ENCODE peak calls at places on chromosome 19, in seven cellular contexts. Z is tibial nerve; E is iris pigment epithelial cell; L is nephron progenitor cell; T is RPMI8226; Q is stimulated activated CD8-positive, alpha-beta memory T cell treated with anti-CD3 and anti-CD28 coated beads, Interleukin-7, amount 100 ng/mL, for 1 hour; C is MM.1S. W is an unnamed sample.

GRCh38 chr19:11203194-11204075 is 6.1 kb upstream of the KANK2 start:
- DNase-seq in Z (peak; percentile 76), E (peak; percentile 54), L (peak; percentile 79), T (peak; percentile 34), Q (peak; percentile 16), C (peak; percentile 21), W (no peak)

GRCh38 chr19:16769385-16769784 is 49.7 kb downstream of the NWD1 start:
- DNase-seq in Z (no peak), E (no peak), L (no peak), T (no peak), Q (no peak), C (no peak), W (no peak)

GRCh38 chr19:45866400-45867176 is 2.5 kb downstream of the FOXA3 start:
- DNase-seq in Z (no peak), E (no peak), L (no peak), T (no peak), Q (no peak), C (no peak), W (no peak)

GRCh38 chr19:3879656-3880055 is 829 bp upstream of the ATCAY start:
- DNase-seq in Z (no peak), E (no peak), L (no peak), T (no peak), Q (no peak), C (no peak), W (no peak)

GRCh38 chr19:49492573-49493411 is 3.4 kb upstream of the RPS11 start:
- DNase-seq in Z (no peak), E (no peak), L (no peak), T (no peak), Q (no peak), C (peak; percentile 26), W (no peak)

GRCh38 chr19:43582495-43582894 is 6.9 kb downstream of the PINLYP start:
- DNase-seq in Z (no peak), E (no peak), L (no peak), T (no peak), Q (no peak), C (no peak), W (no peak)

GRCh38 chr19:13079542-13079986 is 23.1 kb downstream of the LYL1 start:
- DNase-seq in Z (no peak), E (peak; percentile 54), L (no peak), T (peak; percentile 69), Q (no peak), C (no peak), W (peak; percentile 65)

GRCh38 chr19:52689804-52690394 is 44.9 kb downstream of the ZNF611 start:
- DNase-seq in Z (peak; percentile 29), E (peak; percentile 9), L (peak; percentile 58), T (peak; percentile 35), Q (no peak), C (no peak), W (peak; percentile 5)

GRCh38 chr19:19642506-19643157 is 825 bp downstream of the GMIP start:
- DNase-seq in Z (no peak), E (no peak), L (no peak), T (no peak), Q (no peak), C (no peak), W (no peak)

GRCh38 chr19:15452111-15453047 is 2.6 kb upstream of the WIZ start:
- DNase-seq in Z (peak; percentile 90), E (peak; percentile 92), L (peak; percentile 88), T (no peak), Q (no peak), C (no peak), W (peak; percentile 96)

GRCh38 chr19:48152552-48152951 is 17.6 kb downstream of the LIG1 start:
- DNase-seq in Z (peak; percentile 74), E (peak; percentile 93), L (peak; percentile 73), T (peak; percentile 44), Q (peak; percentile 66), C (peak; percentile 64), W (peak; percentile 42)

GRCh38 chr19:1811472-1811894 is 593 bp downstream of the ATP8B3 start:
- DNase-seq in Z (peak; percentile 25), E (peak; percentile 28), L (no peak), T (peak; percentile 57), Q (peak; percentile 14), C (no peak), W (peak; percentile 19)

GRCh38 chr19:52398091-52398461 is 427 bp downstream of the ZNF528 start:
- DNase-seq in Z (no peak), E (peak; percentile 14), L (no peak), T (peak; percentile 34), Q (no peak), C (no peak), W (no peak)

GRCh38 chr19:55257461-55258411 is 1.1 kb downstream of the PPP6R1 start:
- DNase-seq in Z (no peak), E (peak; percentile 30), L (peak; percentile 40), T (peak; percentile 38), Q (no peak), C (peak; percentile 27), W (no peak)

GRCh38 chr19:40718774-40719391 is 2.0 kb downstream of the ITPKC start:
- DNase-seq in Z (peak; percentile 54), E (peak; percentile 60), L (peak; percentile 57), T (peak; percentile 52), Q (no peak), C (no peak), W (peak; percentile 91)

GRCh38 chr19:13881692-13882418 is 4.9 kb downstream of the NANOS3 start:
- DNase-seq in Z (no peak), E (no peak), L (no peak), T (no peak), Q (no peak), C (no peak), W (no peak)

GRCh38 chr19:53818756-53819155 is 5.4 kb downstream of the NLRP12 start:
- DNase-seq in Z (no peak), E (no peak), L (no peak), T (no peak), Q (no peak), C (no peak), W (no peak)

GRCh38 chr19:4669723-4670480 is at the start of gene MYDGF:
- DNase-seq in Z (peak; percentile 78), E (peak; percentile 91), L (peak; percentile 95), T (peak; percentile 95), Q (peak; percentile 86), C (peak; percentile 96), W (peak; percentile 90)